ENCODE peak calls at places on chromosomes 5 and 9, in four cellular contexts. G is NCI-H1092 treated with DMSO at 0.1 percent for 48 hours, L is stromal cell of bone marrow, Y is psoas muscle. K is an unnamed sample.

GRCh38 chr9:75086443-75087278 is 1.3 kb downstream of the NMRK1 start:
- DNase-seq in G (no peak), L (no peak), Y (no peak), K (no peak)

GRCh38 chr5:36150676-36151433 is 832 bp downstream of the LMBRD2 start:
- DNase-seq in G (peak), L (peak), Y (peak), K (peak)

GRCh38 chr9:68887232-68887631 is 126.7 kb downstream of the PRKACG start:
- DNase-seq in G (no peak), L (no peak), Y (no peak), K (no peak)

GRCh38 chr5:157217289-157218024 is 36.8 kb downstream of the ITK start:
- DNase-seq in G (no peak), L (no peak), Y (no peak), K (no peak)

GRCh38 chr9:129570450-129571297 is 50.2 kb downstream of the C9orf50 start:
- DNase-seq in G (no peak), L (peak), Y (peak), K (no peak)

GRCh38 chr9:135155396-135155795 is 67.9 kb downstream of the OLFM1 start:
- DNase-seq in G (no peak), L (no peak), Y (no peak), K (no peak)

GRCh38 chr9:22307013-22307711 is 139.5 kb upstream of the DMRTA1 start:
- DNase-seq in G (peak), L (peak), Y (no peak), K (peak)

GRCh38 chr5:139774980-139775654 is 20.5 kb upstream of the PSD2 start:
- DNase-seq in G (peak), L (peak), Y (peak), K (no peak)

GRCh38 chr9:75134495-75134894 is 46.2 kb downstream of the OSTF1 start:
- DNase-seq in G (no peak), L (no peak), Y (no peak), K (no peak)

GRCh38 chr9:135864447-135865049 is 42.8 kb downstream of the CAMSAP1 start:
- DNase-seq in G (no peak), L (no peak), Y (peak), K (peak)

GRCh38 chr5:76607353-76607871 is 15.8 kb downstream of the F2RL2 start:
- DNase-seq in G (no peak), L (no peak), Y (no peak), K (no peak)

GRCh38 chr9:70135176-70135575 is 91.5 kb downstream of the MAMDC2 start:
- DNase-seq in G (no peak), L (no peak), Y (no peak), K (no peak)

GRCh38 chr5:148986636-148987035 is 76.2 kb downstream of the SH3TC2 start:
- DNase-seq in G (no peak), L (no peak), Y (no peak), K (no peak)

GRCh38 chr5:34524123-34524522 is 132.0 kb upstream of the RAI14 start:
- DNase-seq in G (no peak), L (peak), Y (no peak), K (no peak)

GRCh38 chr5:79853676-79854418 is 137.2 kb downstream of the MTX3 start:
- DNase-seq in G (no peak), L (no peak), Y (no peak), K (no peak)

GRCh38 chr9:130995399-130995941 is 13.5 kb upstream of the LAMC3 start:
- DNase-seq in G (no peak), L (peak), Y (peak), K (no peak)

GRCh38 chr5:11230890-11231289 is 469.9 kb upstream of the DAP start:
- DNase-seq in G (no peak), L (no peak), Y (no peak), K (no peak)

GRCh38 chr5:15425802-15426201 is 74.2 kb upstream of the FBXL7 start:
- DNase-seq in G (no peak), L (no peak), Y (no peak), K (no peak)

GRCh38 chr9:110066929-110067716 is 140.8 kb downstream of the C9orf152 start:
- DNase-seq in G (no peak), L (no peak), Y (no peak), K (no peak)

GRCh38 chr5:109485030-109485429 is 75.3 kb upstream of the PJA2 start:
- DNase-seq in G (peak), L (no peak), Y (peak), K (peak)

GRCh38 chr9:115250646-115251045 is 132.7 kb upstream of the TNC start:
- DNase-seq in G (no peak), L (peak), Y (no peak), K (no peak)

GRCh38 chr5:134275822-134276221 is 49.9 kb upstream of the PPP2CA start:
- DNase-seq in G (no peak), L (no peak), Y (no peak), K (no peak)

GRCh38 chr5:181204561-181205401 is at the start of gene TRIM7:
- DNase-seq in G (no peak), L (no peak), Y (no peak), K (no peak)

GRCh38 chr9:71446081-71446480 is 322.2 kb downstream of the CEMIP2 start:
- DNase-seq in G (no peak), L (no peak), Y (no peak), K (peak)

GRCh38 chr9:99389087-99390033 is 167.3 kb downstream of the SEC61B start:
- DNase-seq in G (no peak), L (no peak), Y (no peak), K (no peak)

GRCh38 chr9:75117572-75117971 is 29.3 kb downstream of the OSTF1 start:
- DNase-seq in G (no peak), L (no peak), Y (no peak), K (no peak)

GRCh38 chr9:18437315-18438200 is 36.4 kb upstream of the ADAMTSL1 start:
- DNase-seq in G (peak), L (no peak), Y (peak), K (no peak)

GRCh38 chr5:157267766-157268480 is 2.0 kb downstream of the CYFIP2 start:
- DNase-seq in G (no peak), L (no peak), Y (peak), K (no peak)

GRCh38 chr5:177362102-177362868 is 4.6 kb downstream of the RGS14 start:
- DNase-seq in G (no peak), L (no peak), Y (no peak), K (no peak)

GRCh38 chr5:108251350-108251749 is 130.5 kb downstream of the FBXL17 start:
- DNase-seq in G (no peak), L (no peak), Y (no peak), K (no peak)

GRCh38 chr5:17127743-17128231 is 89.6 kb upstream of the BASP1 start:
- DNase-seq in G (no peak), L (peak), Y (no peak), K (no peak)

GRCh38 chr5:31435730-31436129 is 96.2 kb downstream of the DROSHA start:
- DNase-seq in G (no peak), L (no peak), Y (no peak), K (no peak)

GRCh38 chr5:77846422-77847128 is 70.4 kb upstream of the TBCA start:
- DNase-seq in G (no peak), L (no peak), Y (no peak), K (no peak)

GRCh38 chr9:69822091-69822750 is 1.6 kb downstream of the CFAP95 start:
- DNase-seq in G (no peak), L (peak), Y (no peak), K (no peak)

GRCh38 chr5:147685991-147686390 is 96.5 kb downstream of the JAKMIP2 start:
- DNase-seq in G (no peak), L (no peak), Y (no peak), K (no peak)

GRCh38 chr9:33320568-33321261 is 30.4 kb downstream of the NFX1 start:
- DNase-seq in G (no peak), L (peak), Y (no peak), K (no peak)

K was measured in NCI-H748 treated with DMSO at 0.1 percent for 48 hours.